ENCODE peak calls at places on chromosomes 7 and 10, in ten cellular contexts. One of them, this sample, is unnamed.

GRCh38 chr10:34254596-34254995 is 560.5 kb downstream of the PARD3 start:
- DNase-seq in Jurkat, Clone E6-1: peak
- DNase-seq in SK-MEL-5: peak
- DNase-seq in stimulated activated CD4-positive, alpha-beta T cell treated with anti-CD3 and anti-CD28 coated beads, Interleukin-12 subunit alpha, Interleukin-12 subunit beta, amount 100 ng/mL, for 24 hours: no peak
- DNase-seq in hepatocyte: peak
- DNase-seq in psoas muscle: no peak
- DNase-seq in left colon: no peak
- DNase-seq in lower leg skin: no peak
- DNase-seq in GM03348: peak
- DNase-seq in activated CD8-positive, alpha-beta memory T cell treated with anti-CD3 and anti-CD28 coated beads for 4 hours: no peak
- DNase-seq in this sample: peak

GRCh38 chr10:47299989-47300931 is at the start of gene GDF10:
- DNase-seq in SK-MEL-5: no peak
- DNase-seq in stimulated activated CD4-positive, alpha-beta T cell treated with anti-CD3 and anti-CD28 coated beads, Interleukin-12 subunit alpha, Interleukin-12 subunit beta, amount 100 ng/mL, for 24 hours: no peak
- DNase-seq in Jurkat, Clone E6-1: no peak
- DNase-seq in hepatocyte: peak
- DNase-seq in activated CD8-positive, alpha-beta memory T cell treated with anti-CD3 and anti-CD28 coated beads for 4 hours: no peak
- DNase-seq in left colon: no peak
- DNase-seq in GM03348: peak
- DNase-seq in lower leg skin: no peak
- DNase-seq in psoas muscle: no peak
- DNase-seq in this sample: no peak

GRCh38 chr7:102291056-102291915 is 4.6 kb downstream of the SH2B2 start:
- DNase-seq in psoas muscle: no peak
- DNase-seq in stimulated activated CD4-positive, alpha-beta T cell treated with anti-CD3 and anti-CD28 coated beads, Interleukin-12 subunit alpha, Interleukin-12 subunit beta, amount 100 ng/mL, for 24 hours: no peak
- DNase-seq in GM03348: no peak
- DNase-seq in SK-MEL-5: no peak
- DNase-seq in hepatocyte: no peak
- DNase-seq in Jurkat, Clone E6-1: no peak
- DNase-seq in activated CD8-positive, alpha-beta memory T cell treated with anti-CD3 and anti-CD28 coated beads for 4 hours: peak
- DNase-seq in lower leg skin: no peak
- DNase-seq in left colon: no peak
- DNase-seq in this sample: no peak

GRCh38 chr10:103869336-103869735 is 14.0 kb upstream of the SH3PXD2A start:
- DNase-seq in lower leg skin: no peak
- DNase-seq in Jurkat, Clone E6-1: no peak
- DNase-seq in stimulated activated CD4-positive, alpha-beta T cell treated with anti-CD3 and anti-CD28 coated beads, Interleukin-12 subunit alpha, Interleukin-12 subunit beta, amount 100 ng/mL, for 24 hours: no peak
- DNase-seq in SK-MEL-5: no peak
- DNase-seq in hepatocyte: no peak
- DNase-seq in GM03348: no peak
- DNase-seq in activated CD8-positive, alpha-beta memory T cell treated with anti-CD3 and anti-CD28 coated beads for 4 hours: no peak
- DNase-seq in psoas muscle: no peak
- DNase-seq in left colon: no peak
- DNase-seq in this sample: no peak

GRCh38 chr7:130697791-130698190 is 11.4 kb upstream of the TSGA13 start:
- DNase-seq in activated CD8-positive, alpha-beta memory T cell treated with anti-CD3 and anti-CD28 coated beads for 4 hours: no peak
- DNase-seq in SK-MEL-5: no peak
- DNase-seq in psoas muscle: no peak
- DNase-seq in left colon: no peak
- DNase-seq in GM03348: no peak
- DNase-seq in Jurkat, Clone E6-1: no peak
- DNase-seq in stimulated activated CD4-positive, alpha-beta T cell treated with anti-CD3 and anti-CD28 coated beads, Interleukin-12 subunit alpha, Interleukin-12 subunit beta, amount 100 ng/mL, for 24 hours: no peak
- DNase-seq in lower leg skin: no peak
- DNase-seq in hepatocyte: no peak
- DNase-seq in this sample: no peak

GRCh38 chr10:84539244-84539643 is 210.9 kb downstream of the CCSER2 start:
- DNase-seq in left colon: no peak
- DNase-seq in hepatocyte: no peak
- DNase-seq in lower leg skin: no peak
- DNase-seq in stimulated activated CD4-positive, alpha-beta T cell treated with anti-CD3 and anti-CD28 coated beads, Interleukin-12 subunit alpha, Interleukin-12 subunit beta, amount 100 ng/mL, for 24 hours: no peak
- DNase-seq in SK-MEL-5: no peak
- DNase-seq in psoas muscle: no peak
- DNase-seq in GM03348: peak
- DNase-seq in Jurkat, Clone E6-1: no peak
- DNase-seq in activated CD8-positive, alpha-beta memory T cell treated with anti-CD3 and anti-CD28 coated beads for 4 hours: no peak
- DNase-seq in this sample: no peak

GRCh38 chr10:105195831-105196230 is 554.7 kb downstream of the SORCS3 start:
- DNase-seq in left colon: no peak
- DNase-seq in lower leg skin: no peak
- DNase-seq in activated CD8-positive, alpha-beta memory T cell treated with anti-CD3 and anti-CD28 coated beads for 4 hours: no peak
- DNase-seq in hepatocyte: peak
- DNase-seq in stimulated activated CD4-positive, alpha-beta T cell treated with anti-CD3 and anti-CD28 coated beads, Interleukin-12 subunit alpha, Interleukin-12 subunit beta, amount 100 ng/mL, for 24 hours: no peak
- DNase-seq in psoas muscle: no peak
- DNase-seq in Jurkat, Clone E6-1: no peak
- DNase-seq in SK-MEL-5: no peak
- DNase-seq in GM03348: no peak
- DNase-seq in this sample: no peak

GRCh38 chr7:69840248-69840647 is 242.0 kb downstream of the AUTS2 start:
- DNase-seq in GM03348: peak
- DNase-seq in activated CD8-positive, alpha-beta memory T cell treated with anti-CD3 and anti-CD28 coated beads for 4 hours: no peak
- DNase-seq in lower leg skin: no peak
- DNase-seq in Jurkat, Clone E6-1: no peak
- DNase-seq in stimulated activated CD4-positive, alpha-beta T cell treated with anti-CD3 and anti-CD28 coated beads, Interleukin-12 subunit alpha, Interleukin-12 subunit beta, amount 100 ng/mL, for 24 hours: no peak
- DNase-seq in left colon: no peak
- DNase-seq in SK-MEL-5: peak
- DNase-seq in psoas muscle: no peak
- DNase-seq in hepatocyte: no peak
- DNase-seq in this sample: no peak

GRCh38 chr10:62437696-62438095 is 63.5 kb downstream of the ZNF365 start:
- DNase-seq in activated CD8-positive, alpha-beta memory T cell treated with anti-CD3 and anti-CD28 coated beads for 4 hours: no peak
- DNase-seq in left colon: no peak
- DNase-seq in Jurkat, Clone E6-1: peak
- DNase-seq in stimulated activated CD4-positive, alpha-beta T cell treated with anti-CD3 and anti-CD28 coated beads, Interleukin-12 subunit alpha, Interleukin-12 subunit beta, amount 100 ng/mL, for 24 hours: no peak
- DNase-seq in psoas muscle: no peak
- DNase-seq in GM03348: peak
- DNase-seq in SK-MEL-5: peak
- DNase-seq in lower leg skin: no peak
- DNase-seq in hepatocyte: peak
- DNase-seq in this sample: peak

GRCh38 chr7:99106869-99107268 is 37.0 kb downstream of the SMURF1 start:
- DNase-seq in lower leg skin: no peak
- DNase-seq in SK-MEL-5: no peak
- DNase-seq in activated CD8-positive, alpha-beta memory T cell treated with anti-CD3 and anti-CD28 coated beads for 4 hours: no peak
- DNase-seq in left colon: no peak
- DNase-seq in hepatocyte: no peak
- DNase-seq in GM03348: no peak
- DNase-seq in psoas muscle: no peak
- DNase-seq in Jurkat, Clone E6-1: no peak
- DNase-seq in stimulated activated CD4-positive, alpha-beta T cell treated with anti-CD3 and anti-CD28 coated beads, Interleukin-12 subunit alpha, Interleukin-12 subunit beta, amount 100 ng/mL, for 24 hours: no peak
- DNase-seq in this sample: no peak

GRCh38 chr7:124645704-124646103 is 119.9 kb downstream of the GPR37 start:
- DNase-seq in Jurkat, Clone E6-1: no peak
- DNase-seq in hepatocyte: no peak
- DNase-seq in psoas muscle: no peak
- DNase-seq in stimulated activated CD4-positive, alpha-beta T cell treated with anti-CD3 and anti-CD28 coated beads, Interleukin-12 subunit alpha, Interleukin-12 subunit beta, amount 100 ng/mL, for 24 hours: no peak
- DNase-seq in GM03348: no peak
- DNase-seq in lower leg skin: no peak
- DNase-seq in activated CD8-positive, alpha-beta memory T cell treated with anti-CD3 and anti-CD28 coated beads for 4 hours: no peak
- DNase-seq in SK-MEL-5: no peak
- DNase-seq in left colon: no peak
- DNase-seq in this sample: no peak